ENCODE peak calls at places on chromosomes 7 and 10, in six cellular contexts. W, L, Q, A, I and U are unnamed samples.

GRCh38 chr7:139125637-139126036 is 16.1 kb upstream of the ZC3HAV1 start:
- DNase-seq in W (no peak), L (no peak), Q (no peak), A (no peak), I (no peak), U (no peak)

GRCh38 chr10:84140036-84140379 is 699 bp downstream of the GHITM start:
- DNase-seq in W (no peak), L (no peak), Q (peak; percentile 20), A (no peak), I (no peak), U (no peak)

GRCh38 chr10:4704034-4704545 is 121.9 kb upstream of the AKR1E2 start:
- DNase-seq in W (no peak), L (peak; percentile 80), Q (no peak), A (no peak), I (peak; percentile 80), U (no peak)

GRCh38 chr10:50464004-50464409 is 159.7 kb downstream of the SGMS1 start:
- DNase-seq in W (no peak), L (no peak), Q (no peak), A (peak; percentile 58), I (no peak), U (no peak)

GRCh38 chr10:102310356-102311024 is 65.2 kb downstream of the GBF1 start:
- DNase-seq in W (peak; percentile 78), L (no peak), Q (no peak), A (no peak), I (peak; percentile 61), U (no peak)

GRCh38 chr10:1964476-1964875 is 227.2 kb upstream of the ADARB2 start:
- DNase-seq in W (no peak), L (no peak), Q (no peak), A (no peak), I (no peak), U (no peak)

GRCh38 chr7:141118809-141119586 is 45.1 kb downstream of the TMEM178B start:
- DNase-seq in W (no peak), L (no peak), Q (no peak), A (no peak), I (no peak), U (no peak)

GRCh38 chr10:47054936-47055335 is 143.7 kb downstream of the PTPN20 start:
- DNase-seq in W (no peak), L (no peak), Q (no peak), A (no peak), I (no peak), U (no peak)

GRCh38 chr10:3482200-3482993 is 302.6 kb downstream of the KLF6 start:
- DNase-seq in W (no peak), L (no peak), Q (no peak), A (peak; percentile 88), I (peak; percentile 88), U (no peak)

GRCh38 chr7:30163231-30163894 is 28.6 kb downstream of the MTURN start:
- DNase-seq in W (no peak), L (no peak), Q (no peak), A (no peak), I (no peak), U (no peak)

GRCh38 chr10:8070440-8070839 is 16.0 kb downstream of the GATA3 start:
- DNase-seq in W (no peak), L (no peak), Q (no peak), A (peak; percentile 36), I (no peak), U (no peak)

GRCh38 chr7:98049034-98049433 is 57.6 kb upstream of the LMTK2 start:
- DNase-seq in W (no peak), L (no peak), Q (no peak), A (no peak), I (no peak), U (no peak)

GRCh38 chr10:95273393-95274312 is 17.1 kb downstream of the PDLIM1 start:
- DNase-seq in W (peak; percentile 92), L (no peak), Q (no peak), A (peak; percentile 89), I (no peak), U (no peak)

GRCh38 chr10:112815238-112816032 is 134.6 kb upstream of the TCF7L2 start:
- DNase-seq in W (no peak), L (no peak), Q (no peak), A (no peak), I (no peak), U (no peak)

GRCh38 chr7:75813084-75813483 is 522 bp downstream of the CCL24 start:
- DNase-seq in W (no peak), L (no peak), Q (no peak), A (no peak), I (no peak), U (no peak)

GRCh38 chr7:30278386-30278785 is 6.0 kb upstream of the ZNRF2 start:
- DNase-seq in W (no peak), L (no peak), Q (no peak), A (no peak), I (no peak), U (no peak)

GRCh38 chr7:79430391-79430790 is 23.1 kb downstream of the MAGI2 start:
- DNase-seq in W (no peak), L (no peak), Q (no peak), A (no peak), I (no peak), U (no peak)

GRCh38 chr7:47470567-47471357 is 111.1 kb downstream of the TNS3 start:
- DNase-seq in W (no peak), L (no peak), Q (no peak), A (no peak), I (no peak), U (no peak)

GRCh38 chr7:12066561-12066960 is 144.5 kb upstream of the TMEM106B start:
- DNase-seq in W (no peak), L (peak; percentile 62), Q (no peak), A (no peak), I (peak; percentile 85), U (no peak)

GRCh38 chr10:60114765-60115586 is 208.6 kb upstream of the CCDC6 start:
- DNase-seq in W (no peak), L (no peak), Q (peak; percentile 14), A (no peak), I (peak; percentile 29), U (no peak)

GRCh38 chr10:91957091-91957490 is 33.5 kb downstream of the BTAF1 start:
- DNase-seq in W (no peak), L (no peak), Q (no peak), A (no peak), I (no peak), U (no peak)

GRCh38 chr7:47191876-47192291 is 390.0 kb downstream of the TNS3 start:
- DNase-seq in W (no peak), L (no peak), Q (no peak), A (no peak), I (no peak), U (no peak)

GRCh38 chr7:1176891-1177373 is 16.9 kb upstream of the ZFAND2A start:
- DNase-seq in W (no peak), L (no peak), Q (peak; percentile 83), A (no peak), I (peak; percentile 72), U (no peak)

GRCh38 chr7:88337556-88337955 is 30.9 kb upstream of the STEAP4 start:
- DNase-seq in W (no peak), L (no peak), Q (no peak), A (no peak), I (no peak), U (no peak)

GRCh38 chr7:3260425-3260762 is 40.7 kb upstream of the SDK1 start:
- DNase-seq in W (no peak), L (no peak), Q (no peak), A (peak; percentile 78), I (no peak), U (no peak)

GRCh38 chr7:30941582-30942310 is 22.0 kb upstream of the GHRHR start:
- DNase-seq in W (no peak), L (no peak), Q (no peak), A (no peak), I (no peak), U (no peak)

GRCh38 chr7:80151274-80151665 is 16.6 kb downstream of the GNAI1 start:
- DNase-seq in W (no peak), L (no peak), Q (no peak), A (no peak), I (no peak), U (no peak)

GRCh38 chr10:1454428-1454827 is 282.9 kb downstream of the ADARB2 start:
- DNase-seq in W (peak; percentile 39), L (no peak), Q (no peak), A (no peak), I (no peak), U (no peak)

GRCh38 chr7:157339777-157340677 is 3.2 kb downstream of the DNAJB6 start:
- DNase-seq in W (no peak), L (peak; percentile 85), Q (peak; percentile 88), A (peak; percentile 77), I (peak; percentile 53), U (no peak)

GRCh38 chr7:50781371-50781770 is 1.3 kb downstream of the GRB10 start:
- DNase-seq in W (no peak), L (no peak), Q (no peak), A (no peak), I (no peak), U (no peak)

GRCh38 chr10:119233821-119234220 is 26.4 kb downstream of the GRK5 start:
- DNase-seq in W (no peak), L (no peak), Q (no peak), A (no peak), I (no peak), U (no peak)
- H3K4me1 ChIP-seq in W (peaks cover 55% of the 10 kb centered on the region), L (peaks cover 42% of the 10 kb centered on the region), Q (peaks cover 29% of the 10 kb centered on the region), A (peaks cover 68% of the 10 kb centered on the region), I (peaks cover 51% of the 10 kb centered on the region), U (peaks cover 44% of the 10 kb centered on the region)

DNA sequence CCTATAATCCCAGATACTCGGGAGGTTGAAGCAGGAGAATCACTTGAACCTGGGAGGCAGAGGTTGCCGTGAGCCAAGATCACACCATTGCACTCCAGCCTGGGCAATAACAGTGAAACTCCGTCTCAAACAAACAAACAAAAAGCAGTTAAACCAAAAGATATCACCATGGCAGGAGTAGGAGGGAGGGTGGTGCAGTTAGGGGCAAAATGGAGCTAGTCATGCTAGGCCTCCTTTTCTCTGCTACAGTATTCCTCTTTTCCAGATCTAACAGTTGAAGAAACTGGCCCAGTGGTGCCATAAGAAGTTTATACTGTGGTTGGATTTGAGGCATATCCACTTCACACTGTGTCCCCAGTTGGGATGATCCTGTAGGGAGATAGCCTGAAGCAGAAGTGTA is 261.6 kb downstream of the SKIDA1 start:
- DNase-seq in W (no peak), L (no peak), Q (no peak), A (no peak), I (no peak), U (no peak)
- TF ChIP-seq POLR2AphosphoS5 in W (no peak), L (no peak), Q (no peak), A (no peak), I (no peak), U (no peak)

GRCh38 chr7:6589151-6589828 is 531 bp upstream of the INTS15 start:
- DNase-seq in W (no peak), L (no peak), Q (no peak), A (peak; percentile 65), I (no peak), U (no peak)
- H3K4me3 ChIP-seq in W (peak overlapping the region; percentile 84), L (peak overlapping the region; percentile 38), Q (peak overlapping the region; percentile 99), A (peak overlapping the region; percentile 81), I (no peak overlapping the region), U (peak overlapping the region; percentile 70)

DNA sequence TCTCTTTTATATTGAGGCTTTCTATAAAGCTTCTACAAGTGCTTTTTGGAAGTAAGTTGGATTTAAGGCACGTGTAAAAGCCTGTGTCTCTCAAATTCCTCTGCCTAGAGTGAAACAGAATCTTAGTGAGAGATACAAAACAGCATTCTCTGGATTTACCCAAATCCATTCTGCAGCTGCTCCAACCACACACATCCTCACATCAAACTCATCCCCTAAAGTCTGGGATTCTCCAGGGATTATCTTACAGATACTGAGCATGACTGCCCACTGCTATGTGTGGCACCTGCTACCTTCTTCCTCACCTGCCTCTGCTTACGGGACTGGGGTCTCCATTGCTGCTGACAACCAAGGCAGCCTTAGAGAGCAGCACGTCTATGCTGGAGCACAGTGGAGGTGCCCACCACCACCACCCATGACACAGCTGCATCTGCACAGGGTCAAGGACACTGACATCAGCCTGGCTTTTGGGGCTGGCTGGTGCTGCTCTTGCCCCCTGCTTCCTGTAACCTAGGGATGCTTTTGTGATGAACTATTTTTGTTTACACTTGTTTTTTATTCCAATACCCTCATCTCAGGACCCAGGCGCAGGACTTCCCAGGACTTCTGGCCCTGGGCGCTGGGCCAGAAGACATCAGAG is 139.2 kb upstream of the NAMPT start:
- DNase-seq in W (no peak), L (no peak), Q (no peak), A (no peak), I (no peak), U (no peak)
- H3K4me1 ChIP-seq in W (peaks cover 29% of the 10 kb centered on the region), L (peaks cover 4% of the 10 kb centered on the region), Q (peaks cover 37% of the 10 kb centered on the region), A (peaks cover 42% of the 10 kb centered on the region), I (no peaks in the 10 kb centered on the region), U (peaks cover 49% of the 10 kb centered on the region)